ENCODE peak calls at places on chromosomes 7 and 10, in seven cellular contexts. A is spleen, E is brain microvascular endothelial cell, D is OCI-LY7, K is Panc1, Q is A549, H is astrocyte of the spinal cord. S is an unnamed sample.

GRCh38 chr7:92680458-92680857 is 90.3 kb upstream of the FAM133B start:
- DNase-seq in A (no peak), E (peak; percentile 57), D (peak; percentile 4), K (no peak), Q (no peak), H (peak; percentile 38), S (peak; percentile 37)

GRCh38 chr10:102555781-102556328 is 52.1 kb downstream of the SUFU start:
- DNase-seq in A (no peak), E (peak; percentile 66), D (no peak), K (no peak), Q (no peak), H (peak; percentile 77), S (peak; percentile 87)

GRCh38 chr7:8109196-8110022 is 140.8 kb downstream of the GLCCI1 start:
- DNase-seq in A (no peak), E (peak; percentile 8), D (no peak), K (no peak), Q (no peak), H (peak; percentile 66), S (peak; percentile 66)

GRCh38 chr10:18737841-18738240 is 78.6 kb downstream of the ARL5B start:
- DNase-seq in A (no peak), E (no peak), D (no peak), K (no peak), Q (no peak), H (peak; percentile 66), S (peak; percentile 4)

GRCh38 chr7:50728184-50728583 is 54.5 kb downstream of the GRB10 start:
- DNase-seq in A (no peak), E (peak; percentile 47), D (no peak), K (no peak), Q (no peak), H (peak; percentile 45), S (peak; percentile 73)

GRCh38 chr10:76318171-76318570 is 886.7 kb downstream of the LRMDA start:
- DNase-seq in A (no peak), E (no peak), D (no peak), K (no peak), Q (no peak), H (no peak), S (no peak)

GRCh38 chr7:106059556-106059955 is 52.6 kb downstream of the SYPL1 start:
- DNase-seq in A (no peak), E (no peak), D (no peak), K (no peak), Q (no peak), H (no peak), S (no peak)

GRCh38 chr7:19463581-19463980 is 245.3 kb downstream of the POLR1F start:
- DNase-seq in A (no peak), E (no peak), D (no peak), K (no peak), Q (no peak), H (no peak), S (no peak)

GRCh38 chr7:151509670-151510333 is 9.9 kb downstream of the RHEB start:
- DNase-seq in A (no peak), E (no peak), D (no peak), K (no peak), Q (no peak), H (no peak), S (no peak)

GRCh38 chr10:79239275-79239779 is 107.9 kb upstream of the PPIF start:
- DNase-seq in A (peak; percentile 83), E (no peak), D (no peak), K (no peak), Q (no peak), H (peak; percentile 37), S (peak; percentile 50)

GRCh38 chr7:7957513-7957912 is 11.1 kb upstream of the GLCCI1 start:
- DNase-seq in A (no peak), E (no peak), D (no peak), K (no peak), Q (no peak), H (no peak), S (no peak)

GRCh38 chr7:115007751-115008150 is 85.9 kb downstream of the MDFIC start:
- DNase-seq in A (no peak), E (no peak), D (no peak), K (no peak), Q (no peak), H (no peak), S (no peak)

GRCh38 chr10:95832216-95833037 is 75.3 kb upstream of the CC2D2B start:
- DNase-seq in A (peak; percentile 77), E (no peak), D (peak; percentile 17), K (no peak), Q (no peak), H (no peak), S (no peak)

GRCh38 chr7:126574838-126575250 is 677.9 kb downstream of the GRM8 start:
- DNase-seq in A (no peak), E (peak; percentile 69), D (no peak), K (peak; percentile 78), Q (peak; percentile 3), H (peak; percentile 53), S (no peak)

GRCh38 chr10:108911814-108912541 is 1011.3 kb downstream of the XPNPEP1 start:
- DNase-seq in A (no peak), E (no peak), D (no peak), K (no peak), Q (peak; percentile 15), H (peak; percentile 59), S (peak; percentile 19)

GRCh38 chr10:98314577-98315284 is 46.7 kb upstream of the LOXL4 start:
- DNase-seq in A (no peak), E (no peak), D (no peak), K (no peak), Q (no peak), H (no peak), S (peak; percentile 67)

DNA sequence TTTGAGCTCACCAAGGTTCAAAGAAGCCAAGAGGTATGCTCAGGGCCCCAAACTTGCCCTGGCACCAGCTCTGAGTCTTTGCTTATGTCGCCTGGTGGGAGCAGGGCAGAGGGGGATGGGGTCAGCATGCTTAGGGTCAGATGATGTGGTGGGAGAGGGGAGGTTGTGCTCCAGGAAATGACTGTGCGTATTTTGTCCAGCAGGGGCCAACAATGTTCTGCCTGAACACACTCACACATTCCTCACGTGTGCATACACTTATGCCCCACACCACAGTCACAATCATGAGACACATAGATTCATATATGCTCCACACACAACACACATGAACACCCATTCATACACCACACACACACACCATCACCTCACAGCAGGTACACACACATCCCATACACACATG is 4.4 kb upstream of the RAMP3 start:
- DNase-seq in A (peak; percentile 33), E (no peak), D (peak; percentile 30), K (no peak), Q (no peak), H (no peak), S (no peak)
- TF ChIP-seq CTCF in A (no peak), E (peak; percentile 23), D (peak; percentile 57), K (no peak), Q (no peak), H (no peak), S (no peak)

GRCh38 chr10:61905446-61905725 is 3.9 kb downstream of the ARID5B start:
- DNase-seq in A (no peak), E (no peak), D (no peak), K (no peak), Q (no peak), H (no peak), S (no peak)
- H3K4me3 ChIP-seq in A (no peak overlapping the region), E (no peak overlapping the region), D (peak overlapping the region; percentile 93), K (no peak overlapping the region), Q (no peak overlapping the region), H (no peak overlapping the region), S (peak overlapping the region; percentile 72)

DNA sequence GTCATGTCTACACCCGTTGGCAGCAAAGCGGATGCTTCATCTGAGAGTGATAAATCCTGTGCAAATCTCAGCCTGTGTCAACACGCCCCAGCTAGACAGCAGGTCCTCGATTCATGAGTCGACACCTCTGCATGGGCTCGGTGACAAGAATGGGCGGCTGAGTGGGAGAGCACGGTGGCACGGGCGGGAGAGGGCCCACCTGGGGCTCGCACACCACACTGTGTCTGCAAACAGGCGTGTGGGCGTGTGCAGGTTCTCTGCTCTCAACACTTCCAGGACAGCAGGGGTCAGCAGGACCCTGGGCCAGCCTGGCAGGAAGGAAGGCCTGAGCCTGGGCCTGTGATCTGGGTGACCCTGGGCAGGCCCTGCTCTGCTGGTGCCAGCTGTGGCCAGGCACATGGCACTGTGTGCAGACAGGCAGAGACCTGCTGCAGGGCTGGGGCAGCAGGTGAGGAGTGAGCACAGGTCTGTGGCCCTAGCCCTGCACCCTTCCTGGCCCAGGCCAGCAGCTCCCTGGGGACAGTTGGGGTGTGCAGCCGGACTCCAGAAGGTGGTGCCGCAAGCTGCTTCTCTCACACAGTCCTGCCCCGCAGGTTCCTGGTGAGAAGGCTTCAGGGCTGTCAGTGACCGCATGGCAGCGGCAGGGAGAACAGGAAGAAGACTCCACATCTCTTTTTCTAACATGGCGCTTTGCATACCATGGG is 216.4 kb downstream of the ELFN1 start:
- DNase-seq in A (no peak), E (no peak), D (no peak), K (no peak), Q (no peak), H (no peak), S (no peak)
- TF ChIP-seq CTCF in A (no peak), E (no peak), D (no peak), K (no peak), Q (no peak), H (no peak), S (no peak)

GRCh38 chr7:23205861-23206510 is 24.1 kb downstream of the NUP42 start:
- DNase-seq in A (no peak), E (peak; percentile 5), D (no peak), K (no peak), Q (no peak), H (peak; percentile 20), S (no peak)
- H3K4me3 ChIP-seq in A (peak overlapping the region; percentile 30), E (peak overlapping the region; percentile 41), D (no peak overlapping the region), K (no peak overlapping the region), Q (no peak overlapping the region), H (peak overlapping the region; percentile 21), S (no peak overlapping the region)

DNA sequence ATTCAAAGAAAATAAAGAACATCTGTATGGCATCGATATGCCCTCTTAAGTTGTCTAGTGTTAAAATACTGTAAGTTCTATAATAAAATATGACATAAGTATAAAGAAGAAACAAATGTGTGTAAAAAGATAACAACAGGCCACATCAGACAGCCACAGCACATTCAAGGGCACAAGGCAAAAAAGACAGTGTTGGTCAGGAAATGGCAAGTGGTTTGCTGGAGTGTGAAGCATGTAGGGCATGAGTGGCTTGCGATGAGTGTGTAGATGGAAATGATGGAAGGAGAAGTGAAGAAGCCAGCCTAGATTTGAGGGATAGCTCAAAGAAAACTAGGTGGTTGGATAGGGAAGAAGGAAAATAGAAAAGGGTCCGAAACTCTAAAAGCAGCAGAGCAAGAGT is 341.6 kb downstream of the CRPPA start:
- DNase-seq in A (no peak), E (no peak), D (no peak), K (no peak), Q (no peak), H (no peak), S (no peak)
- TF ChIP-seq CTCF in A (no peak), E (no peak), D (no peak), K (no peak), Q (no peak), H (no peak), S (no peak)